ENCODE peak calls at places on chromosomes 4 and X, in ten cellular contexts. One of them, this sample, is unnamed. For H3K36me3, the result is how much of the 10 kb centered on the place peaks cover.

GRCh38 chrX:150347471-150347870 is 15.6 kb upstream of the MAMLD1 start:
- DNase-seq in PC-3: no peak
- DNase-seq in lung: no peak
- DNase-seq in DND-41: no peak
- DNase-seq in lower lobe of right lung: no peak
- DNase-seq in right atrium auricular region: no peak
- DNase-seq in cardiac muscle cell: no peak
- DNase-seq in endodermal cell: no peak
- DNase-seq in A673: no peak
- DNase-seq in CD4-positive, alpha-beta memory T cell: no peak
- DNase-seq in this sample: no peak

GRCh38 chr4:67725132-67725531 is 24.2 kb upstream of the UBA6 start:
- DNase-seq in CD4-positive, alpha-beta memory T cell: no peak
- DNase-seq in lung: no peak
- DNase-seq in DND-41: no peak
- DNase-seq in cardiac muscle cell: peak
- DNase-seq in endodermal cell: no peak
- DNase-seq in PC-3: peak
- DNase-seq in lower lobe of right lung: no peak
- DNase-seq in right atrium auricular region: no peak
- DNase-seq in A673: no peak
- DNase-seq in this sample: no peak

GRCh38 chrX:47612418-47612817 is 7.2 kb downstream of the SYN1 start:
- DNase-seq in PC-3: no peak
- DNase-seq in right atrium auricular region: no peak
- DNase-seq in lung: no peak
- DNase-seq in cardiac muscle cell: no peak
- DNase-seq in DND-41: no peak
- DNase-seq in CD4-positive, alpha-beta memory T cell: no peak
- DNase-seq in endodermal cell: no peak
- DNase-seq in lower lobe of right lung: no peak
- DNase-seq in A673: no peak
- DNase-seq in this sample: no peak

GRCh38 chr4:152100378-152101201 is 339.8 kb upstream of the GATB start:
- DNase-seq in lower lobe of right lung: no peak
- DNase-seq in PC-3: peak
- DNase-seq in CD4-positive, alpha-beta memory T cell: peak
- DNase-seq in A673: no peak
- DNase-seq in right atrium auricular region: no peak
- DNase-seq in cardiac muscle cell: no peak
- DNase-seq in endodermal cell: no peak
- DNase-seq in lung: no peak
- DNase-seq in DND-41: peak
- DNase-seq in this sample: peak

GRCh38 chrX:129959493-129959832 is 23.0 kb upstream of the BCORL1 start:
- DNase-seq in CD4-positive, alpha-beta memory T cell: no peak
- DNase-seq in lower lobe of right lung: no peak
- DNase-seq in right atrium auricular region: no peak
- DNase-seq in lung: no peak
- DNase-seq in A673: no peak
- DNase-seq in cardiac muscle cell: peak
- DNase-seq in DND-41: no peak
- DNase-seq in PC-3: no peak
- DNase-seq in endodermal cell: peak
- DNase-seq in this sample: no peak

GRCh38 chr4:126890994-126891393 is 741.8 kb upstream of the INTU start:
- DNase-seq in cardiac muscle cell: peak
- DNase-seq in A673: no peak
- DNase-seq in DND-41: no peak
- DNase-seq in PC-3: no peak
- DNase-seq in lung: no peak
- DNase-seq in right atrium auricular region: no peak
- DNase-seq in CD4-positive, alpha-beta memory T cell: no peak
- DNase-seq in lower lobe of right lung: no peak
- DNase-seq in endodermal cell: peak
- DNase-seq in this sample: no peak

GRCh38 chrX:100410901-100411801 is 1.1 kb upstream of the PCDH19 start:
- DNase-seq in A673: no peak
- DNase-seq in lower lobe of right lung: no peak
- DNase-seq in CD4-positive, alpha-beta memory T cell: no peak
- DNase-seq in lung: no peak
- DNase-seq in endodermal cell: peak
- DNase-seq in DND-41: no peak
- DNase-seq in cardiac muscle cell: no peak
- DNase-seq in PC-3: no peak
- DNase-seq in right atrium auricular region: no peak
- DNase-seq in this sample: no peak

GRCh38 chr4:4507923-4508322 is 33.9 kb downstream of the STX18 start:
- DNase-seq in DND-41: no peak
- DNase-seq in A673: peak
- DNase-seq in PC-3: peak
- DNase-seq in endodermal cell: no peak
- DNase-seq in right atrium auricular region: no peak
- DNase-seq in cardiac muscle cell: no peak
- DNase-seq in CD4-positive, alpha-beta memory T cell: no peak
- DNase-seq in lower lobe of right lung: no peak
- DNase-seq in lung: no peak
- DNase-seq in this sample: no peak

GRCh38 chr4:37586194-37586593 is 100.0 kb downstream of the RELL1 start:
- DNase-seq in lung: no peak
- DNase-seq in right atrium auricular region: no peak
- DNase-seq in endodermal cell: no peak
- DNase-seq in A673: no peak
- DNase-seq in cardiac muscle cell: no peak
- DNase-seq in CD4-positive, alpha-beta memory T cell: no peak
- DNase-seq in PC-3: no peak
- DNase-seq in lower lobe of right lung: no peak
- DNase-seq in DND-41: no peak
- DNase-seq in this sample: no peak

GRCh38 chr4:40038972-40039371 is 17.7 kb upstream of the N4BP2 start:
- DNase-seq in DND-41: no peak
- DNase-seq in PC-3: peak
- DNase-seq in right atrium auricular region: no peak
- DNase-seq in CD4-positive, alpha-beta memory T cell: no peak
- DNase-seq in endodermal cell: no peak
- DNase-seq in A673: no peak
- DNase-seq in lung: no peak
- DNase-seq in lower lobe of right lung: no peak
- DNase-seq in cardiac muscle cell: peak
- DNase-seq in this sample: no peak

GRCh38 chr4:177369372-177369771 is 59.7 kb downstream of the NEIL3 start:
- DNase-seq in cardiac muscle cell: peak
- DNase-seq in CD4-positive, alpha-beta memory T cell: no peak
- DNase-seq in A673: no peak
- DNase-seq in lung: no peak
- DNase-seq in endodermal cell: no peak
- DNase-seq in PC-3: no peak
- DNase-seq in right atrium auricular region: no peak
- DNase-seq in lower lobe of right lung: no peak
- DNase-seq in DND-41: no peak
- DNase-seq in this sample: no peak

GRCh38 chr4:163523791-163524365 is 29.4 kb downstream of the TMA16 start:
- DNase-seq in DND-41: no peak
- DNase-seq in right atrium auricular region: no peak
- DNase-seq in lower lobe of right lung: no peak
- DNase-seq in A673: no peak
- DNase-seq in cardiac muscle cell: peak
- DNase-seq in endodermal cell: no peak
- DNase-seq in CD4-positive, alpha-beta memory T cell: no peak
- DNase-seq in PC-3: no peak
- DNase-seq in lung: no peak
- DNase-seq in this sample: no peak

GRCh38 chrX:37646254-37646653 is 39.3 kb upstream of the XK start:
- DNase-seq in right atrium auricular region: no peak
- DNase-seq in lung: no peak
- DNase-seq in PC-3: no peak
- DNase-seq in lower lobe of right lung: no peak
- DNase-seq in A673: peak
- DNase-seq in endodermal cell: no peak
- DNase-seq in DND-41: no peak
- DNase-seq in cardiac muscle cell: no peak
- DNase-seq in CD4-positive, alpha-beta memory T cell: no peak
- DNase-seq in this sample: no peak

GRCh38 chrX:21974011-21974385 is 33.5 kb downstream of the SMS start:
- DNase-seq in PC-3: peak
- DNase-seq in lung: no peak
- DNase-seq in right atrium auricular region: no peak
- DNase-seq in cardiac muscle cell: no peak
- DNase-seq in DND-41: no peak
- DNase-seq in CD4-positive, alpha-beta memory T cell: no peak
- DNase-seq in endodermal cell: no peak
- DNase-seq in lower lobe of right lung: no peak
- DNase-seq in A673: no peak
- DNase-seq in this sample: peak

GRCh38 chr4:176927117-176927516 is 134.4 kb upstream of the VEGFC start:
- DNase-seq in CD4-positive, alpha-beta memory T cell: no peak
- DNase-seq in lower lobe of right lung: no peak
- DNase-seq in lung: no peak
- DNase-seq in DND-41: no peak
- DNase-seq in endodermal cell: no peak
- DNase-seq in cardiac muscle cell: no peak
- DNase-seq in A673: no peak
- DNase-seq in right atrium auricular region: no peak
- DNase-seq in PC-3: no peak
- DNase-seq in this sample: no peak

GRCh38 chrX:110665636-110666035 is 130.0 kb downstream of the CHRDL1 start:
- DNase-seq in cardiac muscle cell: peak
- DNase-seq in A673: peak
- DNase-seq in lower lobe of right lung: peak
- DNase-seq in PC-3: peak
- DNase-seq in DND-41: peak
- DNase-seq in right atrium auricular region: no peak
- DNase-seq in endodermal cell: peak
- DNase-seq in CD4-positive, alpha-beta memory T cell: no peak
- DNase-seq in lung: peak
- DNase-seq in this sample: peak

GRCh38 chrX:2819345-2820130 is 9.2 kb upstream of the GYG2 start:
- DNase-seq in cardiac muscle cell: peak
- DNase-seq in A673: peak
- DNase-seq in right atrium auricular region: no peak
- DNase-seq in lung: no peak
- DNase-seq in PC-3: peak
- DNase-seq in DND-41: no peak
- DNase-seq in lower lobe of right lung: no peak
- DNase-seq in CD4-positive, alpha-beta memory T cell: no peak
- DNase-seq in endodermal cell: peak
- DNase-seq in this sample: no peak

GRCh38 chr4:89129080-89129640 is 17.8 kb downstream of the TIGD2 start:
- DNase-seq in right atrium auricular region: no peak
- DNase-seq in PC-3: peak
- DNase-seq in DND-41: no peak
- DNase-seq in A673: no peak
- DNase-seq in CD4-positive, alpha-beta memory T cell: no peak
- DNase-seq in endodermal cell: no peak
- DNase-seq in lower lobe of right lung: no peak
- DNase-seq in lung: no peak
- DNase-seq in cardiac muscle cell: peak
- DNase-seq in this sample: no peak

GRCh38 chr4:81260443-81261102 is 45.6 kb upstream of the PRKG2 start:
- DNase-seq in PC-3: peak
- DNase-seq in cardiac muscle cell: peak
- DNase-seq in endodermal cell: peak
- DNase-seq in right atrium auricular region: no peak
- DNase-seq in DND-41: no peak
- DNase-seq in CD4-positive, alpha-beta memory T cell: no peak
- DNase-seq in A673: peak
- DNase-seq in lower lobe of right lung: no peak
- DNase-seq in lung: no peak
- DNase-seq in this sample: no peak

GRCh38 chr4:152735302-152735917 is 44.1 kb downstream of the TIGD4 start:
- DNase-seq in right atrium auricular region: no peak
- DNase-seq in lung: no peak
- DNase-seq in PC-3: peak
- DNase-seq in DND-41: no peak
- DNase-seq in lower lobe of right lung: no peak
- DNase-seq in cardiac muscle cell: peak
- DNase-seq in endodermal cell: no peak
- DNase-seq in A673: peak
- DNase-seq in CD4-positive, alpha-beta memory T cell: no peak
- DNase-seq in this sample: no peak

GRCh38 chr4:3854661-3855060 is 88.5 kb downstream of the ADRA2C start:
- DNase-seq in DND-41: no peak
- DNase-seq in CD4-positive, alpha-beta memory T cell: no peak
- DNase-seq in A673: no peak
- DNase-seq in PC-3: no peak
- DNase-seq in right atrium auricular region: no peak
- DNase-seq in cardiac muscle cell: no peak
- DNase-seq in lower lobe of right lung: no peak
- DNase-seq in endodermal cell: no peak
- DNase-seq in lung: no peak
- DNase-seq in this sample: no peak

GRCh38 chr4:25413261-25413660 is 36.2 kb downstream of the ANAPC4 start:
- DNase-seq in CD4-positive, alpha-beta memory T cell: no peak
- DNase-seq in endodermal cell: no peak
- DNase-seq in lower lobe of right lung: no peak
- DNase-seq in cardiac muscle cell: no peak
- DNase-seq in lung: no peak
- DNase-seq in right atrium auricular region: no peak
- DNase-seq in PC-3: no peak
- DNase-seq in DND-41: no peak
- DNase-seq in A673: no peak
- DNase-seq in this sample: no peak
- H3K36me3 ChIP-seq in CD4-positive, alpha-beta memory T cell: half or more
- H3K36me3 ChIP-seq in endodermal cell: half or more
- H3K36me3 ChIP-seq in lower lobe of right lung: half or more
- H3K36me3 ChIP-seq in cardiac muscle cell: under half
- H3K36me3 ChIP-seq in lung: under half
- H3K36me3 ChIP-seq in right atrium auricular region: half or more
- H3K36me3 ChIP-seq in PC-3: under half
- H3K36me3 ChIP-seq in DND-41: half or more
- H3K36me3 ChIP-seq in A673: half or more
- H3K36me3 ChIP-seq in this sample: half or more

GRCh38 chrX:78652971-78653822 is 5.9 kb downstream of the RTL3 start:
- DNase-seq in right atrium auricular region: no peak
- DNase-seq in CD4-positive, alpha-beta memory T cell: no peak
- DNase-seq in lower lobe of right lung: no peak
- DNase-seq in endodermal cell: no peak
- DNase-seq in lung: no peak
- DNase-seq in A673: peak
- DNase-seq in PC-3: peak
- DNase-seq in cardiac muscle cell: peak
- DNase-seq in DND-41: peak
- DNase-seq in this sample: no peak
- H3K27ac ChIP-seq in right atrium auricular region: peak
- H3K27ac ChIP-seq in CD4-positive, alpha-beta memory T cell: no peak
- H3K27ac ChIP-seq in lower lobe of right lung: no peak
- H3K27ac ChIP-seq in endodermal cell: no peak
- H3K27ac ChIP-seq in lung: no peak
- H3K27ac ChIP-seq in A673: no peak
- H3K27ac ChIP-seq in PC-3: peak
- H3K27ac ChIP-seq in cardiac muscle cell: no peak
- H3K27ac ChIP-seq in DND-41: peak
- H3K27ac ChIP-seq in this sample: no peak

GRCh38 chr4:739569-739968 is 33.9 kb downstream of the PCGF3 start:
- DNase-seq in lung: no peak
- DNase-seq in DND-41: no peak
- DNase-seq in cardiac muscle cell: no peak
- DNase-seq in CD4-positive, alpha-beta memory T cell: no peak
- DNase-seq in lower lobe of right lung: no peak
- DNase-seq in right atrium auricular region: no peak
- DNase-seq in PC-3: no peak
- DNase-seq in endodermal cell: no peak
- DNase-seq in A673: no peak
- DNase-seq in this sample: no peak
- H3K36me3 ChIP-seq in lung: under half
- H3K36me3 ChIP-seq in DND-41: half or more
- H3K36me3 ChIP-seq in cardiac muscle cell: under half
- H3K36me3 ChIP-seq in CD4-positive, alpha-beta memory T cell: under half
- H3K36me3 ChIP-seq in lower lobe of right lung: half or more
- H3K36me3 ChIP-seq in right atrium auricular region: half or more
- H3K36me3 ChIP-seq in PC-3: under half
- H3K36me3 ChIP-seq in endodermal cell: half or more
- H3K36me3 ChIP-seq in A673: under half
- H3K36me3 ChIP-seq in this sample: under half

GRCh38 chr4:75593393-75593792 is 36.9 kb downstream of the CDKL2 start:
- DNase-seq in A673: no peak
- DNase-seq in right atrium auricular region: no peak
- DNase-seq in cardiac muscle cell: no peak
- DNase-seq in DND-41: no peak
- DNase-seq in endodermal cell: no peak
- DNase-seq in PC-3: no peak
- DNase-seq in CD4-positive, alpha-beta memory T cell: no peak
- DNase-seq in lung: no peak
- DNase-seq in lower lobe of right lung: no peak
- DNase-seq in this sample: no peak
- H3K27ac ChIP-seq in A673: no peak
- H3K27ac ChIP-seq in right atrium auricular region: no peak
- H3K27ac ChIP-seq in cardiac muscle cell: no peak
- H3K27ac ChIP-seq in DND-41: no peak
- H3K27ac ChIP-seq in endodermal cell: no peak
- H3K27ac ChIP-seq in PC-3: no peak
- H3K27ac ChIP-seq in CD4-positive, alpha-beta memory T cell: no peak
- H3K27ac ChIP-seq in lung: no peak
- H3K27ac ChIP-seq in lower lobe of right lung: no peak
- H3K27ac ChIP-seq in this sample: no peak